ENCODE peak calls at places on chromosomes 6 and 20, in five cellular contexts. W is activated T-cell treated with anti-CD3 and anti-CD28 coated beads, Interleukin-2, amount 50 U/mL, for 72 hours; A is T1000; D is H1; M is T follicular helper cell. K is an unnamed sample.

GRCh38 chr6:148557796-148558457 is 188.9 kb upstream of the UST start:
- DNase-seq in W (peak), A (no peak), D (no peak), M (no peak), K (no peak)

GRCh38 chr20:25018841-25019240 is 26.3 kb upstream of the APMAP start:
- DNase-seq in W (no peak), A (no peak), D (no peak), M (no peak), K (no peak)

GRCh38 chr6:7171119-7171518 is 63.4 kb downstream of the RREB1 start:
- DNase-seq in W (no peak), A (no peak), D (no peak), M (no peak), K (no peak)

GRCh38 chr20:40710608-40711007 is 21.6 kb upstream of the MAFB start:
- DNase-seq in W (no peak), A (no peak), D (peak), M (no peak), K (no peak)

GRCh38 chr20:13396826-13397225 is 175.8 kb downstream of the ISM1 start:
- DNase-seq in W (no peak), A (no peak), D (no peak), M (no peak), K (no peak)

GRCh38 chr6:25477006-25477590 is 174.9 kb upstream of the SCGN start:
- DNase-seq in W (no peak), A (no peak), D (no peak), M (no peak), K (no peak)

GRCh38 chr6:14038636-14039035 is 78.9 kb upstream of the CD83 start:
- DNase-seq in W (no peak), A (no peak), D (no peak), M (no peak), K (no peak)

GRCh38 chr20:62276448-62276847 is 26.3 kb upstream of the ADRM1 start:
- DNase-seq in W (no peak), A (no peak), D (no peak), M (no peak), K (peak)

GRCh38 chr6:23584134-23584763 is 541.8 kb upstream of the NRSN1 start:
- DNase-seq in W (no peak), A (no peak), D (no peak), M (no peak), K (no peak)

GRCh38 chr6:4647414-4648365 is 128.5 kb upstream of the CDYL start:
- DNase-seq in W (peak), A (no peak), D (peak), M (no peak), K (peak)

GRCh38 chr6:14423330-14423729 is 305.8 kb downstream of the CD83 start:
- DNase-seq in W (no peak), A (no peak), D (no peak), M (no peak), K (no peak)

GRCh38 chr20:46850416-46850815 is 44.2 kb upstream of the EYA2 start:
- DNase-seq in W (no peak), A (no peak), D (no peak), M (no peak), K (no peak)

GRCh38 chr6:117506180-117506835 is 23.8 kb downstream of the DCBLD1 start:
- DNase-seq in W (no peak), A (no peak), D (no peak), M (no peak), K (no peak)

GRCh38 chr6:145561095-145561820 is 174.1 kb downstream of the EPM2A start:
- DNase-seq in W (no peak), A (no peak), D (no peak), M (no peak), K (peak)

GRCh38 chr20:2872304-2873009 is 824 bp upstream of the PTPRA start:
- DNase-seq in W (peak), A (no peak), D (peak), M (peak), K (peak)

GRCh38 chr6:106963544-106963943 is 11.0 kb downstream of the CD24 start:
- DNase-seq in W (no peak), A (no peak), D (no peak), M (no peak), K (no peak)

K was measured in globus pallidus.